ENCODE peak calls at places on chromosomes 2 and 18, in seven cellular contexts. One of them, this sample, is unnamed.

GRCh38 chr18:59271606-59272220 is 1.5 kb downstream of the RAX start:
- ATAC-seq in stimulated activated naive CD8-positive, alpha-beta T cell treated with anti-CD3 and anti-CD28 coated beads, Interleukin-15, amount 100 ng/mL, for 72 hours: no peak
- ATAC-seq in CD4-positive, CD25-positive, alpha-beta regulatory T cell: no peak
- ATAC-seq in CD4-positive, alpha-beta T cell: no peak
- ATAC-seq in activated T-cell treated with anti-CD3 and anti-CD28 coated beads, Interleukin-2, amount 50 U/mL, for 72 hours: no peak
- ATAC-seq in effector memory CD8-positive, alpha-beta T cell: no peak
- ATAC-seq in activated CD8-positive, alpha-beta T cell treated with anti-CD3 and anti-CD28 coated beads for 36 hours: no peak
- ATAC-seq in this sample: no peak

GRCh38 chr18:63192171-63192884 is 127.2 kb downstream of the BCL2 start:
- ATAC-seq in activated T-cell treated with anti-CD3 and anti-CD28 coated beads, Interleukin-2, amount 50 U/mL, for 72 hours: no peak
- ATAC-seq in CD4-positive, alpha-beta T cell: no peak
- ATAC-seq in activated CD8-positive, alpha-beta T cell treated with anti-CD3 and anti-CD28 coated beads for 36 hours: no peak
- ATAC-seq in stimulated activated naive CD8-positive, alpha-beta T cell treated with anti-CD3 and anti-CD28 coated beads, Interleukin-15, amount 100 ng/mL, for 72 hours: no peak
- ATAC-seq in CD4-positive, CD25-positive, alpha-beta regulatory T cell: no peak
- ATAC-seq in effector memory CD8-positive, alpha-beta T cell: no peak
- ATAC-seq in this sample: no peak

GRCh38 chr18:74453642-74454198 is 3.4 kb downstream of the DIPK1C start:
- ATAC-seq in stimulated activated naive CD8-positive, alpha-beta T cell treated with anti-CD3 and anti-CD28 coated beads, Interleukin-15, amount 100 ng/mL, for 72 hours: no peak
- ATAC-seq in effector memory CD8-positive, alpha-beta T cell: no peak
- ATAC-seq in CD4-positive, CD25-positive, alpha-beta regulatory T cell: no peak
- ATAC-seq in CD4-positive, alpha-beta T cell: no peak
- ATAC-seq in activated T-cell treated with anti-CD3 and anti-CD28 coated beads, Interleukin-2, amount 50 U/mL, for 72 hours: no peak
- ATAC-seq in activated CD8-positive, alpha-beta T cell treated with anti-CD3 and anti-CD28 coated beads for 36 hours: no peak
- ATAC-seq in this sample: no peak

GRCh38 chr2:168035458-168035857 is 211.9 kb downstream of the STK39 start:
- ATAC-seq in CD4-positive, CD25-positive, alpha-beta regulatory T cell: no peak
- ATAC-seq in activated T-cell treated with anti-CD3 and anti-CD28 coated beads, Interleukin-2, amount 50 U/mL, for 72 hours: peak
- ATAC-seq in stimulated activated naive CD8-positive, alpha-beta T cell treated with anti-CD3 and anti-CD28 coated beads, Interleukin-15, amount 100 ng/mL, for 72 hours: peak
- ATAC-seq in effector memory CD8-positive, alpha-beta T cell: peak
- ATAC-seq in activated CD8-positive, alpha-beta T cell treated with anti-CD3 and anti-CD28 coated beads for 36 hours: peak
- ATAC-seq in CD4-positive, alpha-beta T cell: no peak
- ATAC-seq in this sample: no peak

GRCh38 chr2:224887159-224887558 is 155.1 kb downstream of the DOCK10 start:
- ATAC-seq in stimulated activated naive CD8-positive, alpha-beta T cell treated with anti-CD3 and anti-CD28 coated beads, Interleukin-15, amount 100 ng/mL, for 72 hours: peak
- ATAC-seq in CD4-positive, alpha-beta T cell: peak
- ATAC-seq in activated T-cell treated with anti-CD3 and anti-CD28 coated beads, Interleukin-2, amount 50 U/mL, for 72 hours: no peak
- ATAC-seq in CD4-positive, CD25-positive, alpha-beta regulatory T cell: no peak
- ATAC-seq in effector memory CD8-positive, alpha-beta T cell: peak
- ATAC-seq in activated CD8-positive, alpha-beta T cell treated with anti-CD3 and anti-CD28 coated beads for 36 hours: peak
- ATAC-seq in this sample: peak

GRCh38 chr2:207338220-207338607 is 172.5 kb upstream of the KLF7 start:
- ATAC-seq in stimulated activated naive CD8-positive, alpha-beta T cell treated with anti-CD3 and anti-CD28 coated beads, Interleukin-15, amount 100 ng/mL, for 72 hours: no peak
- ATAC-seq in effector memory CD8-positive, alpha-beta T cell: no peak
- ATAC-seq in activated CD8-positive, alpha-beta T cell treated with anti-CD3 and anti-CD28 coated beads for 36 hours: no peak
- ATAC-seq in activated T-cell treated with anti-CD3 and anti-CD28 coated beads, Interleukin-2, amount 50 U/mL, for 72 hours: no peak
- ATAC-seq in CD4-positive, alpha-beta T cell: peak
- ATAC-seq in CD4-positive, CD25-positive, alpha-beta regulatory T cell: no peak
- ATAC-seq in this sample: no peak

GRCh38 chr2:45771251-45771650 is 119.8 kb downstream of the PRKCE start:
- ATAC-seq in CD4-positive, CD25-positive, alpha-beta regulatory T cell: no peak
- ATAC-seq in effector memory CD8-positive, alpha-beta T cell: peak
- ATAC-seq in activated CD8-positive, alpha-beta T cell treated with anti-CD3 and anti-CD28 coated beads for 36 hours: no peak
- ATAC-seq in activated T-cell treated with anti-CD3 and anti-CD28 coated beads, Interleukin-2, amount 50 U/mL, for 72 hours: no peak
- ATAC-seq in stimulated activated naive CD8-positive, alpha-beta T cell treated with anti-CD3 and anti-CD28 coated beads, Interleukin-15, amount 100 ng/mL, for 72 hours: no peak
- ATAC-seq in CD4-positive, alpha-beta T cell: no peak
- ATAC-seq in this sample: peak

GRCh38 chr2:109680523-109681297 is 66.5 kb downstream of the SOWAHC start:
- ATAC-seq in activated CD8-positive, alpha-beta T cell treated with anti-CD3 and anti-CD28 coated beads for 36 hours: no peak
- ATAC-seq in effector memory CD8-positive, alpha-beta T cell: no peak
- ATAC-seq in CD4-positive, alpha-beta T cell: no peak
- ATAC-seq in activated T-cell treated with anti-CD3 and anti-CD28 coated beads, Interleukin-2, amount 50 U/mL, for 72 hours: no peak
- ATAC-seq in CD4-positive, CD25-positive, alpha-beta regulatory T cell: no peak
- ATAC-seq in stimulated activated naive CD8-positive, alpha-beta T cell treated with anti-CD3 and anti-CD28 coated beads, Interleukin-15, amount 100 ng/mL, for 72 hours: no peak
- ATAC-seq in this sample: no peak

GRCh38 chr2:67702937-67703336 is 305.8 kb downstream of the ETAA1 start:
- ATAC-seq in activated T-cell treated with anti-CD3 and anti-CD28 coated beads, Interleukin-2, amount 50 U/mL, for 72 hours: no peak
- ATAC-seq in stimulated activated naive CD8-positive, alpha-beta T cell treated with anti-CD3 and anti-CD28 coated beads, Interleukin-15, amount 100 ng/mL, for 72 hours: no peak
- ATAC-seq in CD4-positive, alpha-beta T cell: no peak
- ATAC-seq in effector memory CD8-positive, alpha-beta T cell: no peak
- ATAC-seq in activated CD8-positive, alpha-beta T cell treated with anti-CD3 and anti-CD28 coated beads for 36 hours: no peak
- ATAC-seq in CD4-positive, CD25-positive, alpha-beta regulatory T cell: no peak
- ATAC-seq in this sample: no peak

GRCh38 chr2:215617060-215617824 is 181.4 kb upstream of the FN1 start:
- ATAC-seq in effector memory CD8-positive, alpha-beta T cell: no peak
- ATAC-seq in stimulated activated naive CD8-positive, alpha-beta T cell treated with anti-CD3 and anti-CD28 coated beads, Interleukin-15, amount 100 ng/mL, for 72 hours: no peak
- ATAC-seq in CD4-positive, CD25-positive, alpha-beta regulatory T cell: no peak
- ATAC-seq in activated T-cell treated with anti-CD3 and anti-CD28 coated beads, Interleukin-2, amount 50 U/mL, for 72 hours: no peak
- ATAC-seq in CD4-positive, alpha-beta T cell: no peak
- ATAC-seq in activated CD8-positive, alpha-beta T cell treated with anti-CD3 and anti-CD28 coated beads for 36 hours: no peak
- ATAC-seq in this sample: no peak

GRCh38 chr2:201228271-201228911 is 31.9 kb upstream of the CASP8 start:
- ATAC-seq in activated CD8-positive, alpha-beta T cell treated with anti-CD3 and anti-CD28 coated beads for 36 hours: no peak
- ATAC-seq in activated T-cell treated with anti-CD3 and anti-CD28 coated beads, Interleukin-2, amount 50 U/mL, for 72 hours: no peak
- ATAC-seq in effector memory CD8-positive, alpha-beta T cell: no peak
- ATAC-seq in stimulated activated naive CD8-positive, alpha-beta T cell treated with anti-CD3 and anti-CD28 coated beads, Interleukin-15, amount 100 ng/mL, for 72 hours: no peak
- ATAC-seq in CD4-positive, alpha-beta T cell: no peak
- ATAC-seq in CD4-positive, CD25-positive, alpha-beta regulatory T cell: no peak
- ATAC-seq in this sample: no peak

GRCh38 chr2:45925636-45926350 is 274.3 kb downstream of the PRKCE start:
- ATAC-seq in stimulated activated naive CD8-positive, alpha-beta T cell treated with anti-CD3 and anti-CD28 coated beads, Interleukin-15, amount 100 ng/mL, for 72 hours: no peak
- ATAC-seq in activated CD8-positive, alpha-beta T cell treated with anti-CD3 and anti-CD28 coated beads for 36 hours: no peak
- ATAC-seq in CD4-positive, alpha-beta T cell: no peak
- ATAC-seq in CD4-positive, CD25-positive, alpha-beta regulatory T cell: no peak
- ATAC-seq in effector memory CD8-positive, alpha-beta T cell: no peak
- ATAC-seq in activated T-cell treated with anti-CD3 and anti-CD28 coated beads, Interleukin-2, amount 50 U/mL, for 72 hours: no peak
- ATAC-seq in this sample: no peak

GRCh38 chr18:59265246-59266018 is 7.8 kb downstream of the RAX start:
- ATAC-seq in CD4-positive, alpha-beta T cell: no peak
- ATAC-seq in activated T-cell treated with anti-CD3 and anti-CD28 coated beads, Interleukin-2, amount 50 U/mL, for 72 hours: peak
- ATAC-seq in activated CD8-positive, alpha-beta T cell treated with anti-CD3 and anti-CD28 coated beads for 36 hours: peak
- ATAC-seq in CD4-positive, CD25-positive, alpha-beta regulatory T cell: no peak
- ATAC-seq in stimulated activated naive CD8-positive, alpha-beta T cell treated with anti-CD3 and anti-CD28 coated beads, Interleukin-15, amount 100 ng/mL, for 72 hours: peak
- ATAC-seq in effector memory CD8-positive, alpha-beta T cell: no peak
- ATAC-seq in this sample: no peak

GRCh38 chr2:172822585-172822984 is 86.9 kb downstream of the RAPGEF4 start:
- ATAC-seq in CD4-positive, alpha-beta T cell: no peak
- ATAC-seq in effector memory CD8-positive, alpha-beta T cell: no peak
- ATAC-seq in stimulated activated naive CD8-positive, alpha-beta T cell treated with anti-CD3 and anti-CD28 coated beads, Interleukin-15, amount 100 ng/mL, for 72 hours: no peak
- ATAC-seq in CD4-positive, CD25-positive, alpha-beta regulatory T cell: no peak
- ATAC-seq in activated T-cell treated with anti-CD3 and anti-CD28 coated beads, Interleukin-2, amount 50 U/mL, for 72 hours: no peak
- ATAC-seq in activated CD8-positive, alpha-beta T cell treated with anti-CD3 and anti-CD28 coated beads for 36 hours: no peak
- ATAC-seq in this sample: no peak

GRCh38 chr2:54122939-54123338 is 7.5 kb downstream of the ACYP2 start:
- ATAC-seq in CD4-positive, alpha-beta T cell: no peak
- ATAC-seq in activated T-cell treated with anti-CD3 and anti-CD28 coated beads, Interleukin-2, amount 50 U/mL, for 72 hours: no peak
- ATAC-seq in effector memory CD8-positive, alpha-beta T cell: no peak
- ATAC-seq in activated CD8-positive, alpha-beta T cell treated with anti-CD3 and anti-CD28 coated beads for 36 hours: no peak
- ATAC-seq in stimulated activated naive CD8-positive, alpha-beta T cell treated with anti-CD3 and anti-CD28 coated beads, Interleukin-15, amount 100 ng/mL, for 72 hours: no peak
- ATAC-seq in CD4-positive, CD25-positive, alpha-beta regulatory T cell: no peak
- ATAC-seq in this sample: peak

GRCh38 chr2:133878326-133878725 is 310.1 kb upstream of the NCKAP5 start:
- ATAC-seq in CD4-positive, CD25-positive, alpha-beta regulatory T cell: no peak
- ATAC-seq in effector memory CD8-positive, alpha-beta T cell: no peak
- ATAC-seq in activated CD8-positive, alpha-beta T cell treated with anti-CD3 and anti-CD28 coated beads for 36 hours: no peak
- ATAC-seq in CD4-positive, alpha-beta T cell: no peak
- ATAC-seq in activated T-cell treated with anti-CD3 and anti-CD28 coated beads, Interleukin-2, amount 50 U/mL, for 72 hours: no peak
- ATAC-seq in stimulated activated naive CD8-positive, alpha-beta T cell treated with anti-CD3 and anti-CD28 coated beads, Interleukin-15, amount 100 ng/mL, for 72 hours: no peak
- ATAC-seq in this sample: no peak